ENCODE peak calls at places on chromosomes 2 and 18, in eight cellular contexts. B is left ventricle myocardium inferior; F is GM23248; N is left lung; O is body of pancreas; S is mammary epithelial cell; C is naive thymus-derived CD4-positive, alpha-beta T cell; R is spleen. T is an unnamed sample.

GRCh38 chr2:218886461-218886947 is 5.9 kb downstream of the WNT10A start:
- DNase-seq in B (no peak), F (no peak), N (no peak), O (no peak), S (no peak), C (no peak), R (peak; percentile 81), T (no peak)

GRCh38 chr2:57448816-57449215 is 597.8 kb upstream of the VRK2 start:
- DNase-seq in B (no peak), F (no peak), N (no peak), O (no peak), S (no peak), C (no peak), R (no peak), T (no peak)

GRCh38 chr18:24039666-24040065 is 25.1 kb downstream of the TTC39C start:
- DNase-seq in B (no peak), F (no peak), N (no peak), O (no peak), S (no peak), C (no peak), R (no peak), T (no peak)

GRCh38 chr2:99863236-99863913 is 279.0 kb downstream of the AFF3 start:
- DNase-seq in B (no peak), F (no peak), N (no peak), O (no peak), S (no peak), C (no peak), R (no peak), T (no peak)

GRCh38 chr2:11636593-11637295 is 33.3 kb downstream of the NTSR2 start:
- DNase-seq in B (no peak), F (no peak), N (no peak), O (no peak), S (no peak), C (no peak), R (no peak), T (no peak)

GRCh38 chr18:7038330-7038846 is 79.2 kb downstream of the LAMA1 start:
- DNase-seq in B (peak; percentile 62), F (peak; percentile 100), N (peak; percentile 85), O (peak; percentile 62), S (peak; percentile 99), C (no peak), R (no peak), T (peak; percentile 82)

GRCh38 chr18:11004951-11005350 is 144.4 kb downstream of the PIEZO2 start:
- DNase-seq in B (no peak), F (no peak), N (no peak), O (no peak), S (no peak), C (no peak), R (no peak), T (no peak)

GRCh38 chr2:16126141-16126968 is 186.0 kb downstream of the MYCN start:
- DNase-seq in B (no peak), F (no peak), N (no peak), O (no peak), S (peak; percentile 61), C (no peak), R (no peak), T (no peak)

GRCh38 chr18:8242306-8242705 is 366.9 kb upstream of the RAB12 start:
- DNase-seq in B (no peak), F (peak; percentile 6), N (no peak), O (no peak), S (no peak), C (no peak), R (no peak), T (no peak)

GRCh38 chr18:8238507-8238906 is 370.7 kb upstream of the RAB12 start:
- DNase-seq in B (no peak), F (no peak), N (no peak), O (no peak), S (no peak), C (no peak), R (no peak), T (no peak)

GRCh38 chr18:8247700-8248099 is 361.5 kb upstream of the RAB12 start:
- DNase-seq in B (no peak), F (no peak), N (no peak), O (no peak), S (no peak), C (no peak), R (no peak), T (no peak)

GRCh38 chr18:8235916-8236315 is 373.3 kb upstream of the RAB12 start:
- DNase-seq in B (no peak), F (no peak), N (no peak), O (no peak), S (no peak), C (no peak), R (no peak), T (no peak)

GRCh38 chr18:8241731-8242130 is 367.5 kb upstream of the RAB12 start:
- DNase-seq in B (no peak), F (no peak), N (no peak), O (no peak), S (no peak), C (no peak), R (no peak), T (no peak)
- H3K27ac ChIP-seq in B (no peak overlapping the region), F (no peak overlapping the region), N (no peak overlapping the region), O (no peak overlapping the region), S (no peak overlapping the region), C (no peak overlapping the region), R (no peak overlapping the region), T (no peak overlapping the region)

GRCh38 chr2:3725458-3726250 is 22.3 kb downstream of the DCDC2C start:
- DNase-seq in B (no peak), F (no peak), N (no peak), O (no peak), S (no peak), C (no peak), R (no peak), T (no peak)
- H3K4me1 ChIP-seq in B (peaks cover 8% of the 10 kb centered on the region), F (no peaks in the 10 kb centered on the region), N (peaks cover 5% of the 10 kb centered on the region), O (no peaks in the 10 kb centered on the region), S (no peaks in the 10 kb centered on the region), C (no peaks in the 10 kb centered on the region), R (peaks cover 7% of the 10 kb centered on the region), T (peaks cover 5% of the 10 kb centered on the region)

DNA sequence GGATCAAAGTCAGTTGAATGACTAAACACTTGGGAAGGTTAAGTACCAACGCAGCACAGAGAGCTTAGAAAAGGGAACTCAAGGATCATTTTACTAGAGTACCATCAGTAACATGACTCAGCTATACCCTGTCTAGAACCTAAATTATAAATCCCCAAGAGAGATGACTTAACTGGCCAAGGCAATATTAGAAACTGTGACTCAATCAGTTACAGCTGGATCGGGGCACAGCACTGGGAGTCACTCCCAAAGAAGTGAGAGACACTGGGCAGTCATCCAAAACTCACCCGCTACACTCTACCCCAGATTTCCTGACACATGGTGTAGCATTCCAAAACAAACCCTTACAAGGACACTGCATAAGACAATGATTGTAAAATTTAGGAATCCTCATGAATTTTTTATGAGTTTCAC is 17.7 kb downstream of the IWS1 start:
- DNase-seq in B (peak; percentile 68), F (peak; percentile 100), N (peak; percentile 68), O (peak; percentile 67), S (peak; percentile 99), C (no peak), R (no peak), T (peak; percentile 74)
- H3K27ac ChIP-seq in B (peak overlapping the region; percentile 65), F (peak overlapping the region; percentile 96), N (peak overlapping the region; percentile 63), O (no peak overlapping the region), S (peak overlapping the region; percentile 68), C (no peak overlapping the region), R (no peak overlapping the region), T (peak overlapping the region; percentile 44)

DNA sequence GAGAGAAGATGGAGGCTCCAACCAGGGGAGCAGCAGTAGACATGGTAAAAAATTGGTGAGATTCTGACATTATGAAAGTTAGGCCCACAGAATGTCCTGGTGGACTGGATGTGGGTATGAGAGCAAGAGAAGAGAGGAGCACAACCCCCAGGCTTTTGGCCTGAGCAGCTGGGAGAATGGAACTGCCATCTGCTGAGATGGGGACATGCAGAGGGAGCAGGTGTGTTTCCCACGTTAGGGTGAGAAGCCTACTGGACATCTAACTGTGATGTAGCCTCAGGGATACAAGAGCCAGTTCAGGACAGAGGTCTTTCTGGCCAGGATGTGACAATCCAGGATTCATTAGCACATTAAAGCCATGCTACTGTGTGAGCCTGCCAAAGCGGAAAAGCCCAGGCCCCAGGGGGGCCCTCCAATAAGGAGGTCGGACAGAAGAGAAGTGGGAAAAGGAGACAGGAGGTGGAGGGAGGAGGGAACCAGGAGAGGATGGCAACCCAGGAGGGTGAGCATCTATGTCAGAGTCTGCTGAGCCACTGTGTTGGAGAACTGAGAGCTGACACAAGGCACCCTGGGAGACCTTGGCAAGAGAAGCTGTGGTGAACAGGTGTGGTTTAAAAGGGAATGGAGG is 10.6 kb downstream of the CYB5A start:
- DNase-seq in B (no peak), F (no peak), N (no peak), O (no peak), S (no peak), C (no peak), R (no peak), T (no peak)
- H3K4me1 ChIP-seq in B (peaks cover 86% of the 10 kb centered on the region), F (peaks cover 3% of the 10 kb centered on the region), N (peaks cover 80% of the 10 kb centered on the region), O (peaks cover 94% of the 10 kb centered on the region), S (no peaks in the 10 kb centered on the region), C (peaks cover 7% of the 10 kb centered on the region), R (peaks cover 28% of the 10 kb centered on the region), T (peaks cover 71% of the 10 kb centered on the region)

GRCh38 chr18:32049393-32050161 is 31.0 kb downstream of the RNF125 start:
- DNase-seq in B (peak; percentile 53), F (peak; percentile 20), N (peak; percentile 52), O (no peak), S (peak; percentile 66), C (no peak), R (peak; percentile 89), T (peak; percentile 32)
- H3K27ac ChIP-seq in B (peak overlapping the region; percentile 66), F (no peak overlapping the region), N (peak overlapping the region; percentile 93), O (no peak overlapping the region), S (no peak overlapping the region), C (peak overlapping the region; percentile 35), R (peak overlapping the region; percentile 60), T (peak overlapping the region; percentile 92)